ENCODE peak calls at places on chromosomes 5 and 9, in four cellular contexts. S is transverse colon, C is endothelial cell of umbilical vein, N is GM23338. B is an unnamed sample.

GRCh38 chr5:3736926-3737325 is 141.3 kb downstream of the IRX1 start:
- DNase-seq in C (no peak), N (no peak), S (no peak), B (no peak)

GRCh38 chr5:129244478-129244877 is 149.9 kb downstream of the ISOC1 start:
- DNase-seq in S (no peak), N (no peak), C (peak), B (no peak)

GRCh38 chr5:119284031-119284430 is 71.8 kb upstream of the TNFAIP8 start:
- DNase-seq in C (no peak), S (no peak), N (no peak), B (no peak)

GRCh38 chr9:71778085-71778484 is 9.8 kb upstream of the CEMIP2 start:
- DNase-seq in S (no peak), C (no peak), N (no peak), B (no peak)

GRCh38 chr5:140823475-140823874 is 2.1 kb downstream of the PCDHA5 start:
- DNase-seq in S (no peak), C (no peak), N (no peak), B (peak)

GRCh38 chr9:120513825-120514598 is 66.0 kb downstream of the CDK5RAP2 start:
- DNase-seq in N (no peak), C (no peak), S (no peak), B (no peak)

GRCh38 chr5:174489233-174489632 is 235.1 kb upstream of the MSX2 start:
- DNase-seq in S (no peak), C (no peak), N (no peak), B (no peak)

GRCh38 chr5:67203701-67204074 is 7.1 kb upstream of the CD180 start:
- DNase-seq in S (no peak), C (no peak), N (no peak), B (no peak)

GRCh38 chr5:132110930-132111329 is 37.3 kb downstream of the CSF2 start:
- DNase-seq in C (no peak), S (no peak), N (no peak), B (no peak)

GRCh38 chr5:111134080-111134479 is 41.9 kb downstream of the WDR36 start:
- DNase-seq in C (peak), N (no peak), S (no peak), B (no peak)

GRCh38 chr5:124655943-124656459 is 90.4 kb downstream of the ZNF608 start:
- DNase-seq in N (no peak), C (peak), S (peak), B (no peak)

GRCh38 chr5:41416336-41416735 is 94.1 kb downstream of the PLCXD3 start:
- DNase-seq in N (no peak), C (no peak), S (no peak), B (no peak)

GRCh38 chr9:106305428-106306133 is 557.4 kb upstream of the ZNF462 start:
- DNase-seq in S (no peak), N (no peak), C (no peak), B (no peak)

GRCh38 chr5:154478224-154478565 is at the start of gene HAND1:
- DNase-seq in S (peak), C (peak), N (peak), B (peak)

GRCh38 chr5:58085800-58086199 is 374.1 kb downstream of the PLK2 start:
- DNase-seq in C (peak), N (no peak), S (no peak), B (no peak)

GRCh38 chr9:135500525-135501260 is at the start of gene MRPS2:
- DNase-seq in C (peak), S (peak), N (peak), B (peak)

GRCh38 chr5:131460867-131461572 is 174.0 kb downstream of the RAPGEF6 start:
- DNase-seq in C (peak), N (no peak), S (no peak), B (no peak)

GRCh38 chr5:103474671-103475070 is 87.9 kb downstream of the NUDT12 start:
- DNase-seq in S (no peak), N (no peak), C (no peak), B (no peak)

GRCh38 chr9:114631166-114631565 is 20.1 kb downstream of the TMEM268 start:
- DNase-seq in C (no peak), S (no peak), N (no peak), B (no peak)

GRCh38 chr5:133483406-133484090 is 128.8 kb downstream of the FSTL4 start:
- DNase-seq in S (peak), N (no peak), C (peak), B (no peak)

GRCh38 chr5:51382759-51383493 is at the start of gene ISL1:
- DNase-seq in S (peak), C (peak), N (peak), B (peak)

GRCh38 chr9:135993840-135994776 is 32.9 kb upstream of the UBAC1 start:
- DNase-seq in C (no peak), S (no peak), N (no peak), B (no peak)

GRCh38 chr5:150540615-150541396 is 32.9 kb downstream of the NDST1 start:
- DNase-seq in N (no peak), C (peak), S (peak), B (peak)

GRCh38 chr9:19162956-19163355 is 35.7 kb upstream of the PLIN2 start:
- DNase-seq in N (no peak), C (no peak), S (no peak), B (peak)

GRCh38 chr5:91168859-91169258 is 214.3 kb downstream of the ARRDC3 start:
- DNase-seq in N (no peak), S (no peak), C (no peak), B (no peak)

GRCh38 chr9:90499741-90500140 is 142.9 kb downstream of the DIRAS2 start:
- DNase-seq in N (no peak), S (no peak), C (no peak), B (no peak)

GRCh38 chr5:173325091-173325698 is 3.0 kb downstream of the STC2 start:
- DNase-seq in C (no peak), N (no peak), S (no peak), B (no peak)

GRCh38 chr5:173326501-173326960 is 1.7 kb downstream of the STC2 start:
- DNase-seq in S (no peak), C (peak), N (no peak), B (no peak)

GRCh38 chr5:173323121-173323798 is 5.0 kb downstream of the STC2 start:
- DNase-seq in C (no peak), S (no peak), N (no peak), B (peak)

GRCh38 chr5:173323799-173324114 is 4.5 kb downstream of the STC2 start:
- DNase-seq in N (no peak), S (no peak), C (peak), B (no peak)

GRCh38 chr5:173324115-173325001 is 3.9 kb downstream of the STC2 start:
- DNase-seq in C (peak), N (no peak), S (peak), B (peak)
- TF ChIP-seq POLR2AphosphoS5 in C (peak), N (no peak), S (peak), B (peak)

GRCh38 chr9:105204416-105204815 is 40.0 kb upstream of the SLC44A1 start:
- DNase-seq in N (no peak), S (no peak), C (no peak), B (no peak)

GRCh38 chr9:105206821-105207699 is 37.4 kb upstream of the SLC44A1 start:
- DNase-seq in N (no peak), C (no peak), S (no peak), B (no peak)

DNA sequence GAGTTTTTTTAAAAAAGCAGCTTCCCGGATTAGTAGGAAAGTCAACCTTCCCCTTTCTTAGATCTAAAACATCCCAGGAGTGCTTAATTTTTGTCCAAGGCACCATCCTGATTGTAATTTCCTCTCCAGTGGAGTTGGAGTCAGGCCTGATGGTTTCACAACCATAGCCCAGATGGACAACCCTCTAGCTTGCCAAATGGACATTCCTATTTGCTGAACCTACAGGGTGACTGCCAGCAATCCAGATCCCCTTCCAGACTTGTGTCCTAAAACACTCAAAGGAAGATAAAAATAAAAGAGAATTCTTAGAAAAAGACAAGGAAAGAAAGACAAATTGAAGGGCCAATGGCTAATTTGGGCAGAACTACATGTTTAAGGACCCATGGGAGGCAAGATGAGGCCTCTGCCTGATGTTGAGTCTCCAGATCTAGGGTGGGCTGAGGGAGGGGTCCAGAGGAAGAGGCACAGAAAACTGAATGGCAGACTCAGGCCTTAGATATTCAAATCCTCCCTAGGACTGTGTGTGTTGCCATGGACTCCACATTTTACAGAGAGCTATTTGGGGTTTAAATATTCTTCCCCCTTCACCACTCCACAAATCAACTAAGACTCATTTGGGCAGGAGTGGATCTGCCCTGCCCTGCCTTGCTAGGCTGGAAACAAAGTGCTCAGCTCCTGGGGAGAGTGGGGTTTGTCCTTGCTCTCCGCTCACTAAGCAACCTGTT is 38.5 kb upstream of the SLC44A1 start:
- DNase-seq in C (no peak), S (peak), N (no peak), B (peak)
- TF ChIP-seq POLR2AphosphoS5 in C (no peak), S (peak), N (no peak), B (peak)

GRCh38 chr9:2583308-2584013 is 38.1 kb upstream of the VLDLR start:
- DNase-seq in C (no peak), S (peak), N (peak), B (no peak)
- TF ChIP-seq POLR2AphosphoS5 in C (no peak), S (no peak), N (no peak), B (no peak)

DNA sequence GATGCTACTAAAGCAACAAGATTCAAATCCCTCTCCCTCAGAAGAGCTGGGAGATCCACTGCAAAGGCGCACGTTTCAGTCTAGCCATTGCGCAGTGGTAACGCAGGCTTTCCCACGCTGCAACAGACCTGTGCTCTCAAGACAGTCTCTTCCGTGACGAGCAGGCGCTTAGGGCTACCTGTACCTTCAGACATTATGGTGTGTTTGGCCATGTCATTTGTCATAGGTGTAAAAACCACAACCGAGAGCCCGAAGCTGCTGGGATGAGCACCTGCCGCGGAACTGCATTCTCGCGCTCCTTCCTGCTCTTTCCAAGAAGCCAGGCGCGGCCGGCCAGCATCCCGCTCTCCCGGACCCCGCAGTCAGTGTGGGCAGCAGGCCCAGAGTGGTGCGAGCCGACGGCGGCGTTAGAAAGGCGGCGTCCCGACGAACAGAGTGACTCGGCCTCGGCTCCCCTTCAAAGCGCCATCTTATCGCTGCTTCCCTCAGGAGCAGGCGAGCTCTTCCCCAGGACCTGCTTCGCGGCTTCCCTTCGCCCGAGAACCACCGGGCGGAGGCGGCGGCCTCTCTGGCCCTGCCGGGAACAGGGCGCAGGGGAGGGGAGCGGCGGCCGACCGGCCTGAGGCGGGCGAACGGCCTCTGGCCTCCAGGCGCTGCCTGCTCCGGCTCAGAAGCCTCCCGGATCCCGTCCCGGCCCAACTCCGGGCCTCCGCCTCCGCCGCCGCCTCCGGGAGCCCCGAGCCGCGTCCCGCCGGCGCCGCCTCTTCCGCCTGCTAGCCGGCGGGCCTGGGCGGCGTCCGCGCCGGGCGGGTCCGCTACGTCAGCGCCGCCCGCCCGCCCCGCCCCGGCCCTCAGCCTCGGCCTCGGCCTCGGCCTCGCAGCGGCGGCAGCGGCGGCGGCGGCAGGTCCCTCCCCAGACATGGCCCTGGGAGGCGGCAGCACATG is at the start of gene FAM120A:
- DNase-seq in C (peak), S (peak), N (peak), B (peak)
- TF ChIP-seq POLR2AphosphoS5 in C (peak), S (peak), N (peak), B (peak)

GRCh38 chr5:158727771-158728311 is 371.9 kb downstream of the EBF1 start:
- DNase-seq in S (no peak), N (no peak), C (peak), B (peak)
- TF ChIP-seq POLR2AphosphoS5 in S (no peak), N (no peak), C (no peak), B (peak)

DNA sequence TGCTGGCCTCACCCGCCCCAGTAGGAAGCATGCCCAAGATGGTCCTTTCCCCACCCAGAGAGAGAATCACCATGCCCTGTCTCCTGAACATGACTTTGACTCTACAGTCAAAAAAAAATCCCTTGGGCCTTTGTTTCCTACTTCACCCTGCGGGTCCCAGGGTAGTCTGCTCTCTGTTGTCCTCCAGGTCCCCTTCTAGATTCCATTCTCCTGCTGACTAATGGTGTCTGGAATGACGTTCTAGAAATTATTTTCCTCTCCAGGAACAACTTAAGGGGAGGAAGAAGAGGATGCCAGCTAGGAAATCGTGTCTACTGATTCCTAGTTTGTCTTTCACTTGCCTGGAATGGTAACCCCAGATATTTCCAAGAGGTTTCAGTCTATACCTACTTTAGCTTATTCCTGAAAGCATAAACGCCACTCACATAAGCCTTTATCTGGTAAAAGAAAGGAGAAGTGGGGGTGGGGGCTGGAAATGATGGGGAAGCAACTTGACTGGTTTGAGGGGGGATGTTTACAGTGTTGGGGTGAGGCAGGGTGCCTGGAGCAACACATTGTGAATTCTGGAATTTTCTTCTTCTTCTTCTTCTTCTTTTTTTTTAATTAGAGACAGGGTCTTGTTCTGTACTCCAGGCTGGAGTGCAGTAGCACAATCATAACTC is 93.9 kb downstream of the SNX18 start:
- DNase-seq in C (peak), S (no peak), N (no peak), B (no peak)
- TF ChIP-seq POLR2AphosphoS5 in C (no peak), S (no peak), N (no peak), B (no peak)

GRCh38 chr5:34929150-34929719 is at the start of gene DNAJC21:
- DNase-seq in N (peak), C (peak), S (peak), B (peak)

GRCh38 chr5:34930870-34931269 is 1.5 kb downstream of the DNAJC21 start:
- DNase-seq in N (no peak), S (no peak), C (no peak), B (no peak)

GRCh38 chr5:34930527-34930844 is 1.1 kb downstream of the DNAJC21 start:
- DNase-seq in S (no peak), C (peak), N (no peak), B (no peak)

GRCh38 chr5:34928267-34928666 is 1.1 kb upstream of the DNAJC21 start:
- DNase-seq in S (no peak), N (no peak), C (no peak), B (no peak)

DNA sequence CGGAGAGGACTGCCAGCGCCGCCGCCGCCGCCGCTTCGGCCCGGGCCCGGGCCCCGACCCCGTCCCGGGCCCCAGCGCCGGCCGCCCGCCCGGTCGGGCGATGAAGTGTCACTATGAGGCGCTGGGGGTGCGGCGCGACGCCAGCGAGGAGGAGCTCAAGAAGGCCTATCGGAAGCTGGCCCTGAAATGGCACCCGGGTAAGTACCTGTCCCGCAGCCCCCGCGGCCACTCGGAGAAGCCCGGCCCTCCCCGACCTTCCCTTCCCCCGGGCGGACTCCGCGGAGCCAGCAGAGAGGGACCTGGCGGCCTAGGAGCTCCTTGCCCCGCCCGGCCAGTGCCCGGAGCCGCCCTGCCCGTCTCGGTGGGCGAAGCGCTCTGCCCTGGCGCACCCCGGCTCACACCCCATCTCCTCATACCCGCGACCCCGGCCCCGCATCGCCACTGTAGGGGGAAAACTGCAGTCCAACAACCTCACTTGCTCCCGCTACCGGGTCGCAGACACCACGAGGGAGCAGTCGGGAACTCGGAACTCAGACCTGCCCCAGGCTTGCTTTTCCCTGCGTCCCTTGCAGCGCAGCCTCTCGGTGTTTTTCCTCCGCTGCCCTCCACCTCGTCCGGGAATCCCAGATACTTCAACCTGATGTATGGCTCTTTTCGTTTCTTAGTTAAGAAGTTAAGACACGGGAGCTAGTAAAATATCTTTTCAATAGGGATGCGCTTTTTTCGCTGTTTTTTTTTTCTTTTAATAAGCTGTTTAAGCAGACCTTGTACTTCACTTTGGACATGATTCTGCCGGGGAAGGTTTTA is 564 bp downstream of the DNAJC21 start:
- DNase-seq in N (peak), S (peak), C (peak), B (peak)
- TF ChIP-seq POLR2AphosphoS5 in N (peak), S (peak), C (no peak), B (peak)

GRCh38 chr5:32027717-32028321 is 146.3 kb downstream of the GOLPH3 start:
- DNase-seq in N (peak), C (peak), S (peak), B (peak)
- TF ChIP-seq POLR2AphosphoS5 in N (no peak), C (no peak), S (peak), B (peak)

B was measured in sigmoid colon.